ENCODE peak calls at places on chromosomes 7 and 10, in four cellular contexts. R, N, V and Z are unnamed samples.

GRCh38 chr7:155791836-155792235 is 20.4 kb downstream of the SHH start:
- DNase-seq in R (no peak), N (no peak), V (no peak), Z (no peak)

GRCh38 chr10:77006836-77007511 is 630.6 kb downstream of the KCNMA1 start:
- DNase-seq in N (peak; percentile 3), V (no peak), R (no peak), Z (no peak)

GRCh38 chr10:114719311-114719710 is 61.2 kb upstream of the ABLIM1 start:
- DNase-seq in V (no peak), N (no peak), R (no peak), Z (no peak)

GRCh38 chr7:150663802-150664494 is 21.6 kb upstream of the GIMAP2 start:
- DNase-seq in N (no peak), R (no peak), V (no peak), Z (no peak)

GRCh38 chr10:91409869-91410637 is at the start of gene HECTD2:
- DNase-seq in V (no peak), R (peak; percentile 74), N (peak; percentile 65), Z (peak; percentile 90)

GRCh38 chr7:91182819-91183405 is 81.3 kb upstream of the FZD1 start:
- DNase-seq in V (no peak), N (peak; percentile 98), R (no peak), Z (no peak)

GRCh38 chr10:116418394-116418793 is 9.3 kb upstream of the PNLIPRP3 start:
- DNase-seq in V (no peak), R (no peak), N (no peak), Z (peak; percentile 12)

GRCh38 chr10:131560166-131560565 is 248.6 kb upstream of the TCERG1L start:
- DNase-seq in V (no peak), N (no peak), R (no peak), Z (no peak)

GRCh38 chr10:30073767-30074060 is 14.3 kb upstream of the JCAD start:
- DNase-seq in N (no peak), R (no peak), V (no peak), Z (no peak)

GRCh38 chr7:112411186-112411795 is 39.0 kb upstream of the IFRD1 start:
- DNase-seq in R (no peak), N (peak; percentile 62), V (no peak), Z (peak; percentile 42)

GRCh38 chr10:480928-481551 is 208.4 kb downstream of the DIP2C start:
- DNase-seq in N (peak; percentile 57), V (no peak), R (no peak), Z (no peak)

GRCh38 chr10:121183241-121183640 is 332.1 kb downstream of the WDR11 start:
- DNase-seq in V (no peak), R (no peak), N (no peak), Z (no peak)

GRCh38 chr10:5565671-5566581 is 41.2 kb downstream of the CALML3 start:
- DNase-seq in V (no peak), R (no peak), N (peak; percentile 84), Z (no peak)

GRCh38 chr10:114631678-114632417 is 26.2 kb downstream of the ABLIM1 start:
- DNase-seq in N (no peak), V (no peak), R (peak; percentile 53), Z (peak; percentile 73)

GRCh38 chr10:34547695-34548094 is 267.4 kb downstream of the PARD3 start:
- DNase-seq in N (no peak), V (no peak), R (no peak), Z (no peak)

GRCh38 chr10:13971586-13972475 is 358.9 kb downstream of the FRMD4A start:
- DNase-seq in R (no peak), V (no peak), N (peak; percentile 86), Z (peak; percentile 79)

GRCh38 chr10:132449051-132449825 is 52.2 kb downstream of the PWWP2B start:
- DNase-seq in V (no peak), N (no peak), R (no peak), Z (no peak)

GRCh38 chr7:155588468-155588998 is 42.2 kb upstream of the CNPY1 start:
- DNase-seq in N (no peak), R (no peak), V (no peak), Z (no peak)

GRCh38 chr7:37432240-37432917 is 16.3 kb downstream of the ELMO1 start:
- DNase-seq in V (no peak), R (no peak), N (no peak), Z (no peak)

GRCh38 chr10:93074597-93075368 is 1.1 kb downstream of the CYP26A1 start:
- DNase-seq in N (no peak), V (no peak), R (no peak), Z (no peak)

GRCh38 chr10:3764626-3765375 is 20.2 kb downstream of the KLF6 start:
- DNase-seq in N (no peak), V (no peak), R (no peak), Z (no peak)

GRCh38 chr7:24756989-24757798 is at the start of gene GSDME:
- DNase-seq in N (peak; percentile 59), R (peak; percentile 55), V (no peak), Z (peak; percentile 62)

GRCh38 chr10:100571069-100571817 is 35.5 kb downstream of the HIF1AN start:
- DNase-seq in R (no peak), N (no peak), V (no peak), Z (no peak)

GRCh38 chr10:60878224-60878623 is 65.8 kb downstream of the RHOBTB1 start:
- DNase-seq in V (no peak), N (no peak), R (no peak), Z (no peak)

GRCh38 chr10:97682042-97682441 is 5.0 kb downstream of the AVPI1 start:
- DNase-seq in R (no peak), V (no peak), N (no peak), Z (no peak)

GRCh38 chr7:28726563-28726962 is 231.6 kb downstream of the TRIL start:
- DNase-seq in R (no peak), V (no peak), N (no peak), Z (no peak)

GRCh38 chr7:114818501-114818900 is 103.4 kb upstream of the MDFIC start:
- DNase-seq in V (no peak), R (no peak), N (peak; percentile 70), Z (no peak)

GRCh38 chr7:91031757-91032156 is 232.5 kb upstream of the FZD1 start:
- DNase-seq in V (peak; percentile 56), R (no peak), N (no peak), Z (peak; percentile 72)

GRCh38 chr10:19659920-19660655 is 156.1 kb upstream of the PLXDC2 start:
- DNase-seq in N (peak; percentile 37), V (no peak), R (no peak), Z (no peak)

GRCh38 chr10:60921631-60922030 is 22.4 kb downstream of the RHOBTB1 start:
- DNase-seq in R (no peak), V (no peak), N (no peak), Z (peak; percentile 19)

GRCh38 chr10:113020838-113021237 is 70.8 kb downstream of the TCF7L2 start:
- DNase-seq in N (no peak), R (no peak), V (no peak), Z (no peak)
- H3K4ac ChIP-seq in N (no peak overlapping the region), R (no peak overlapping the region), V (no peak overlapping the region), Z (no peak overlapping the region)

GRCh38 chr10:32961343-32961891 is 3.4 kb upstream of the ITGB1 start:
- DNase-seq in N (no peak), V (no peak), R (no peak), Z (no peak)
- H4K8ac ChIP-seq in N (peak overlapping the region; percentile 53), V (no peak overlapping the region), R (no peak overlapping the region), Z (no peak overlapping the region)

GRCh38 chr10:101817542-101818118 is 614 bp downstream of the OGA start:
- DNase-seq in V (no peak), R (no peak), N (peak; percentile 95), Z (peak; percentile 86)
- H2BK15ac ChIP-seq in V (no peak overlapping the region), R (no peak overlapping the region), N (no peak overlapping the region), Z (no peak overlapping the region)

GRCh38 chr7:101934618-101935017 is 117.2 kb downstream of the CUX1 start:
- DNase-seq in N (no peak), V (no peak), R (no peak), Z (peak; percentile 76)
- H3K4ac ChIP-seq in N (no peak overlapping the region), V (peak overlapping the region; percentile 15), R (no peak overlapping the region), Z (peak overlapping the region; percentile 66)

DNA sequence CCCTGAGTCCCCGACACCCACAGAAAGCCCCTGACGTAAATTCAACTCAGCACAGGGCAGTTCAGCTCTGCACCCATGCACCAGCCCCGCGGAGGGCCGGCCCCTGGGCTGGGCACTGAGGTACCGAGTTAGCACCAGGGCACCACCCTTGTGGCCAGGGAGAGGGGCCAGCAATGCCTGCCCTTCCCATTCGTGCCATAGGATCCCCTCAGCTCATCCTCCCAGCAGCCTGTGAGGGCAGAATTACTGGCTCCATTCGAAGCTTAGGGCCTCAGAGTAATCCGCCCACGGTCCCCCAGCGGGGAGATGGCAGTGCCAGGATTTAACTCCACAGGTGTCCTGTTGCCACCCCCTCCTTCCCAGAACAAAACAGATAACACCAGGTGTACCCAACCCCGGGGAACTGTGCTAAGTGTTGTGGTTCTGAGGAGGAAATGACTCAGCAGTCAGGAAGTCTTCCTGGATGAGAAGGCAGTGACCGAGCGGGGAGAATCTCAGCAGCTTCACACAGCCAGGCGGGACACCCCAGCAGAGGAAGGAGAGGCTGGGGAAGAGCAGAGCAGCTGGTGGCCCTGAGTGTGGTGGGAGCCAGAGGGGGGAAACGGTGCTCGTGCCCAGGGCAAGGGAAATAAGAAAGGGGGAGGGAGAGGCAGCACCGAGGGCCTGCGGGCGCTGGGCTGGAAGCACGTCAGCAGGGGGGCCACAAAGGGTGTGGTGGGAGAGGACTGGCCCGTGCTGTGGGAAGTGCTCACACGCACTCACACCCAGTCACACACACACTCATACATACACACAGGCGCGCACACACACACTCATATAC is 59.6 kb upstream of the CHST15 start:
- DNase-seq in R (no peak), N (peak; percentile 63), V (peak; percentile 41), Z (peak; percentile 93)
- H4K8ac ChIP-seq in R (no peak overlapping the region), N (peak overlapping the region; percentile 61), V (peak overlapping the region; percentile 76), Z (no peak overlapping the region)

GRCh38 chr7:80063855-80064254 is 70.8 kb upstream of the GNAI1 start:
- DNase-seq in V (no peak), R (no peak), N (no peak), Z (no peak)
- H2BK15ac ChIP-seq in V (no peak overlapping the region), R (no peak overlapping the region), N (peak overlapping the region; percentile 90), Z (no peak overlapping the region)

GRCh38 chr7:76048668-76048988 is 722 bp downstream of the MDH2 start:
- DNase-seq in N (no peak), R (no peak), V (no peak), Z (peak; percentile 73)

GRCh38 chr7:76044375-76044774 is 3.4 kb downstream of the STYXL1 start:
- DNase-seq in R (no peak), N (no peak), V (no peak), Z (no peak)

GRCh38 chr7:76049295-76049694 is 1.4 kb downstream of the MDH2 start:
- DNase-seq in R (no peak), V (no peak), N (no peak), Z (peak; percentile 22)

GRCh38 chr7:76047811-76048667 is at the start of the genes MDH2 and STYXL1:
- DNase-seq in R (peak; percentile 93), V (peak; percentile 81), N (peak; percentile 95), Z (peak; percentile 99)

DNA sequence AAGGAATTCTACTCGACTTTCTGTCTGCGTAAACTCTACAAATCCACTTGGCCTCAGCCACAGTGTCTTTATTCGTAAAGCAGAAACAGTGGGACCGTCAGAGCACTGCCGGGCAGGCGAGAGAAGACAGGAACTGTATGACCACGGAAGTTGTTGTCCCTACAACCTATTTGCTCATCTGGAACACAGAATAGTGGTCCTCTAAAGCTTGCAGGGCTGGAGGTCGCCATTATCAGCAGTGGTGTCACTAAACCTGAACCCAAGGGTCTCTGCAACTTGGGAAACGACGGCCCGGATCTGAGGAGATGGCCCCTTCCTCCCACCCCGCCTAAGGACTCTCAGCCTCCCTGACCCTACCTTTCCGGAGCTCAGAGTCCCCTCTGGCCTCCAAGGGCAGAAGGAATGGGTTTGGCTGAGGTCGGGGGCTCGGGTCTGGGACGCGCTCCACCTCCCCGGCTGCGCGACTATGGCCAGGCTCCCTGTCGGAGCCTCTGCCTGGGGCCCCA is 442 bp downstream of the STYXL1 start:
- DNase-seq in V (no peak), N (no peak), R (no peak), Z (no peak)
- H3K4ac ChIP-seq in V (peak overlapping the region; percentile 83), N (peak overlapping the region; percentile 95), R (no peak overlapping the region), Z (peak overlapping the region; percentile 64)